ENCODE peak calls at places on chromosomes 12 and 14, in eight cellular contexts. M is iPS DF 19.7; D is GM23248; F is NCI-H1417; P is NCI-H1694; U is cardiac fibroblast; G is IMR-90; B is naive thymus-derived CD8-positive, alpha-beta T cell. S is an unnamed sample.

GRCh38 chr14:36580856-36581831 is 1.3 kb downstream of the NKX2-8 start:
- DNase-seq in F (peak), P (no peak), M (no peak), D (peak), U (peak), B (no peak), G (peak), S (peak)

GRCh38 chr12:51238037-51238509 is 553 bp upstream of the DAZAP2 start:
- DNase-seq in P (no peak), B (no peak), G (no peak), D (peak), F (peak), M (no peak), U (no peak), S (no peak)

GRCh38 chr14:93972618-93973205 is 3.7 kb downstream of the ASB2 start:
- DNase-seq in U (no peak), F (no peak), B (no peak), D (no peak), M (no peak), G (no peak), P (no peak), S (no peak)

GRCh38 chr12:118436002-118436724 is 59.8 kb downstream of the SUDS3 start:
- DNase-seq in U (peak), F (peak), M (no peak), B (no peak), D (peak), G (no peak), P (no peak), S (peak)

GRCh38 chr14:24150567-24150966 is 3.3 kb downstream of the RNF31 start:
- DNase-seq in M (no peak), D (no peak), P (no peak), G (no peak), U (no peak), F (no peak), B (no peak), S (no peak)

GRCh38 chr12:50572275-50572674 is 67.5 kb downstream of the DIP2B start:
- DNase-seq in G (peak), D (peak), F (no peak), U (peak), P (no peak), M (no peak), B (no peak), S (peak)

GRCh38 chr14:101250336-101250947 is 310.9 kb upstream of the DIO3 start:
- DNase-seq in F (no peak), M (no peak), U (no peak), P (no peak), G (no peak), D (no peak), B (no peak), S (no peak)

GRCh38 chr12:81778719-81779118 is 19.6 kb upstream of the PPFIA2 start:
- DNase-seq in G (no peak), M (no peak), B (no peak), D (no peak), F (no peak), U (no peak), P (no peak), S (no peak)

GRCh38 chr12:64900540-64900939 is 76.1 kb downstream of the TBC1D30 start:
- DNase-seq in G (peak), M (no peak), B (no peak), D (peak), P (no peak), F (no peak), U (peak), S (no peak)

GRCh38 chr14:70183991-70184390 is 4.8 kb downstream of the SLC8A3 start:
- DNase-seq in P (no peak), G (no peak), D (no peak), M (no peak), B (no peak), U (no peak), F (no peak), S (no peak)

GRCh38 chr12:123094349-123095073 is 56.4 kb downstream of the PITPNM2 start:
- DNase-seq in M (no peak), P (no peak), D (peak), U (peak), G (peak), F (peak), B (no peak), S (no peak)

GRCh38 chr12:21860128-21860527 is 81.1 kb downstream of the ABCC9 start:
- DNase-seq in B (no peak), F (no peak), M (no peak), D (no peak), U (no peak), G (no peak), P (no peak), S (no peak)

GRCh38 chr12:103273645-103274044 is 222.1 kb downstream of the C12orf42 start:
- DNase-seq in M (no peak), U (no peak), D (no peak), B (no peak), F (no peak), P (no peak), G (no peak), S (no peak)

GRCh38 chr12:68222336-68222735 is 3.3 kb downstream of the IL26 start:
- DNase-seq in F (no peak), P (peak), D (peak), M (no peak), U (peak), G (peak), B (no peak), S (peak)

GRCh38 chr14:67900188-67900587 is 80.6 kb downstream of the RAD51B start:
- DNase-seq in P (no peak), F (no peak), U (no peak), G (no peak), B (no peak), M (no peak), D (no peak), S (no peak)

GRCh38 chr12:85058339-85058738 is 22.2 kb downstream of the LRRIQ1 start:
- DNase-seq in G (no peak), B (no peak), U (no peak), P (no peak), D (no peak), M (no peak), F (no peak), S (no peak)

GRCh38 chr12:2396448-2396871 is 343.7 kb downstream of the CACNA1C start:
- DNase-seq in U (peak), P (no peak), M (no peak), F (no peak), G (peak), D (peak), B (no peak), S (no peak)

GRCh38 chr14:67934087-67934486 is 114.5 kb downstream of the RAD51B start:
- DNase-seq in U (peak), F (peak), M (peak), P (peak), B (peak), G (peak), D (peak), S (peak)

GRCh38 chr12:1360812-1361211 is 233.6 kb downstream of the FBXL14 start:
- DNase-seq in G (peak), D (peak), M (no peak), P (no peak), F (no peak), U (peak), B (no peak), S (no peak)

S was measured in GM23338.